ENCODE peak calls at places on chromosomes 1 and 21, in ten cellular contexts. X, I, Z, T, D, J, C, F, G and K are unnamed samples.

GRCh38 chr1:247209306-247209900 is 37.6 kb upstream of the ZNF124 start:
- DNase-seq in X (peak; percentile 23), I (no peak), Z (no peak), T (no peak), D (no peak), J (peak; percentile 15), C (no peak), F (no peak), G (no peak), K (no peak)

GRCh38 chr1:230337266-230337665 is 88.9 kb downstream of the PGBD5 start:
- DNase-seq in X (no peak), I (no peak), Z (no peak), T (no peak), D (no peak), J (no peak), C (no peak), F (no peak), G (no peak), K (no peak)

GRCh38 chr1:101567582-101568189 is 330.9 kb downstream of the S1PR1 start:
- DNase-seq in X (peak; percentile 64), I (peak; percentile 22), Z (peak; percentile 33), T (no peak), D (peak; percentile 22), J (peak; percentile 56), C (no peak), F (no peak), G (no peak), K (peak; percentile 46)

GRCh38 chr21:16837319-16837718 is 675.5 kb upstream of the CXADR start:
- DNase-seq in X (no peak), I (no peak), Z (no peak), T (peak; percentile 33), D (no peak), J (no peak), C (no peak), F (no peak), G (no peak), K (no peak)

GRCh38 chr1:113303252-113303651 is 87.1 kb upstream of the MAGI3 start:
- DNase-seq in X (no peak), I (peak; percentile 42), Z (no peak), T (no peak), D (no peak), J (no peak), C (no peak), F (no peak), G (no peak), K (no peak)

GRCh38 chr1:240232548-240232947 is 140.9 kb downstream of the FMN2 start:
- DNase-seq in X (no peak), I (no peak), Z (no peak), T (peak; percentile 56), D (no peak), J (no peak), C (no peak), F (no peak), G (no peak), K (no peak)

GRCh38 chr1:207838156-207839082 is 72.5 kb downstream of the CD34 start:
- DNase-seq in X (no peak), I (no peak), Z (no peak), T (no peak), D (no peak), J (peak; percentile 50), C (no peak), F (peak; percentile 25), G (peak; percentile 89), K (no peak)

GRCh38 chr21:32412162-32412997 is at the start of gene EVA1C:
- DNase-seq in X (peak; percentile 46), I (peak; percentile 64), Z (peak; percentile 63), T (no peak), D (peak; percentile 61), J (peak; percentile 68), C (peak; percentile 60), F (peak; percentile 64), G (peak; percentile 88), K (peak; percentile 60)

GRCh38 chr1:202046227-202046626 is 35.8 kb downstream of the ELF3 start:
- DNase-seq in X (no peak), I (peak; percentile 74), Z (peak; percentile 3), T (no peak), D (no peak), J (peak; percentile 87), C (no peak), F (no peak), G (no peak), K (no peak)

GRCh38 chr1:109640285-109640865 is 15.5 kb upstream of the GSTM4 start:
- DNase-seq in X (peak; percentile 95), I (peak; percentile 58), Z (peak; percentile 9), T (no peak), D (peak; percentile 77), J (peak; percentile 68), C (peak; percentile 92), F (peak; percentile 66), G (peak; percentile 90), K (peak; percentile 92)

GRCh38 chr1:113517346-113517745 is 127.0 kb downstream of the MAGI3 start:
- DNase-seq in X (no peak), I (no peak), Z (no peak), T (no peak), D (no peak), J (no peak), C (no peak), F (no peak), G (no peak), K (no peak)

GRCh38 chr1:94876362-94876761 is 50.5 kb downstream of the CNN3 start:
- DNase-seq in X (no peak), I (no peak), Z (no peak), T (no peak), D (no peak), J (peak; percentile 90), C (no peak), F (no peak), G (no peak), K (no peak)

GRCh38 chr1:234782057-234782800 is 172.3 kb upstream of the IRF2BP2 start:
- DNase-seq in X (no peak), I (peak; percentile 22), Z (no peak), T (no peak), D (no peak), J (peak; percentile 13), C (no peak), F (no peak), G (peak; percentile 36), K (peak; percentile 61)

GRCh38 chr1:113191579-113192076 is 118.6 kb downstream of the LRIG2 start:
- DNase-seq in X (no peak), I (peak; percentile 59), Z (no peak), T (no peak), D (no peak), J (peak; percentile 59), C (no peak), F (no peak), G (no peak), K (no peak)

GRCh38 chr1:159076753-159077656 is at the start of gene AIM2:
- DNase-seq in X (peak; percentile 8), I (no peak), Z (no peak), T (no peak), D (no peak), J (no peak), C (no peak), F (no peak), G (no peak), K (no peak)

GRCh38 chr1:80910426-80910825 is 890.3 kb upstream of the ADGRL2 start:
- DNase-seq in X (no peak), I (no peak), Z (no peak), T (no peak), D (no peak), J (no peak), C (no peak), F (no peak), G (no peak), K (no peak)

GRCh38 chr1:112245114-112245513 is 150.9 kb upstream of the CTTNBP2NL start:
- DNase-seq in X (no peak), I (no peak), Z (no peak), T (no peak), D (no peak), J (no peak), C (no peak), F (no peak), G (no peak), K (no peak)

GRCh38 chr1:107430540-107431228 is 289.8 kb downstream of the NTNG1 start:
- DNase-seq in X (peak; percentile 58), I (no peak), Z (peak; percentile 37), T (peak; percentile 22), D (peak; percentile 21), J (peak; percentile 75), C (no peak), F (no peak), G (no peak), K (peak; percentile 47)

GRCh38 chr1:156744786-156745419 is 4.0 kb upstream of the MRPL24 start:
- DNase-seq in X (no peak), I (no peak), Z (no peak), T (no peak), D (no peak), J (no peak), C (no peak), F (no peak), G (no peak), K (no peak)